ENCODE peak calls at places on chromosomes 4 and X, in eight cellular contexts. One of them, this sample, is unnamed.
A peak's percentile ranks its signal among the peaks of the same experiment; 100 is the strongest.

GRCh38 chrX:132692066-132692465 is 203.2 kb upstream of the MBNL3 start:
- DNase-seq in T follicular helper cell: no peak
- DNase-seq in RCC 7860: no peak
- DNase-seq in fibroblast of mammary gland: peak; percentile 11
- DNase-seq in stimulated activated CD8-positive, alpha-beta memory T cell treated with anti-CD3 and anti-CD28 coated beads, Interleukin-7, amount 100 ng/mL, for 24 hours: no peak
- DNase-seq in MV-4-11: peak; percentile 25
- DNase-seq in D341Med: no peak
- DNase-seq in CD8-positive, alpha-beta memory T cell: no peak
- DNase-seq in this sample: no peak

GRCh38 chrX:113741744-113742143 is 842.1 kb upstream of the HTR2C start:
- DNase-seq in MV-4-11: peak; percentile 61
- DNase-seq in RCC 7860: no peak
- DNase-seq in T follicular helper cell: no peak
- DNase-seq in stimulated activated CD8-positive, alpha-beta memory T cell treated with anti-CD3 and anti-CD28 coated beads, Interleukin-7, amount 100 ng/mL, for 24 hours: no peak
- DNase-seq in D341Med: peak; percentile 19
- DNase-seq in CD8-positive, alpha-beta memory T cell: no peak
- DNase-seq in fibroblast of mammary gland: peak; percentile 50
- DNase-seq in this sample: no peak

GRCh38 chrX:153669174-153669890 is 4.3 kb downstream of the PNCK start:
- DNase-seq in RCC 7860: no peak
- DNase-seq in MV-4-11: no peak
- DNase-seq in fibroblast of mammary gland: peak; percentile 10
- DNase-seq in T follicular helper cell: peak; percentile 22
- DNase-seq in stimulated activated CD8-positive, alpha-beta memory T cell treated with anti-CD3 and anti-CD28 coated beads, Interleukin-7, amount 100 ng/mL, for 24 hours: no peak
- DNase-seq in CD8-positive, alpha-beta memory T cell: peak; percentile 33
- DNase-seq in D341Med: peak; percentile 77
- DNase-seq in this sample: no peak

GRCh38 chrX:10677490-10677889 is 57.1 kb upstream of the MID1 start:
- DNase-seq in fibroblast of mammary gland: peak; percentile 16
- DNase-seq in MV-4-11: no peak
- DNase-seq in stimulated activated CD8-positive, alpha-beta memory T cell treated with anti-CD3 and anti-CD28 coated beads, Interleukin-7, amount 100 ng/mL, for 24 hours: no peak
- DNase-seq in CD8-positive, alpha-beta memory T cell: no peak
- DNase-seq in D341Med: no peak
- DNase-seq in RCC 7860: no peak
- DNase-seq in T follicular helper cell: no peak
- DNase-seq in this sample: no peak

GRCh38 chrX:153886915-153887314 is 942 bp upstream of the L1CAM start:
- DNase-seq in T follicular helper cell: no peak
- DNase-seq in RCC 7860: no peak
- DNase-seq in CD8-positive, alpha-beta memory T cell: no peak
- DNase-seq in fibroblast of mammary gland: no peak
- DNase-seq in D341Med: no peak
- DNase-seq in stimulated activated CD8-positive, alpha-beta memory T cell treated with anti-CD3 and anti-CD28 coated beads, Interleukin-7, amount 100 ng/mL, for 24 hours: no peak
- DNase-seq in MV-4-11: no peak
- DNase-seq in this sample: no peak

GRCh38 chr4:56301181-56302076 is 85.9 kb downstream of the AASDH start:
- DNase-seq in MV-4-11: peak; percentile 53
- DNase-seq in RCC 7860: peak; percentile 69
- DNase-seq in CD8-positive, alpha-beta memory T cell: peak; percentile 9
- DNase-seq in T follicular helper cell: peak; percentile 30
- DNase-seq in fibroblast of mammary gland: peak; percentile 84
- DNase-seq in D341Med: peak; percentile 84
- DNase-seq in stimulated activated CD8-positive, alpha-beta memory T cell treated with anti-CD3 and anti-CD28 coated beads, Interleukin-7, amount 100 ng/mL, for 24 hours: peak; percentile 21
- DNase-seq in this sample: peak; percentile 85

GRCh38 chrX:106177106-106177981 is 9.2 kb downstream of the PWWP3B start:
- DNase-seq in stimulated activated CD8-positive, alpha-beta memory T cell treated with anti-CD3 and anti-CD28 coated beads, Interleukin-7, amount 100 ng/mL, for 24 hours: no peak
- DNase-seq in MV-4-11: no peak
- DNase-seq in T follicular helper cell: no peak
- DNase-seq in RCC 7860: no peak
- DNase-seq in CD8-positive, alpha-beta memory T cell: no peak
- DNase-seq in fibroblast of mammary gland: peak; percentile 16
- DNase-seq in D341Med: no peak
- DNase-seq in this sample: no peak

GRCh38 chrX:20742106-20742505 is 475.4 kb upstream of the RPS6KA3 start:
- DNase-seq in stimulated activated CD8-positive, alpha-beta memory T cell treated with anti-CD3 and anti-CD28 coated beads, Interleukin-7, amount 100 ng/mL, for 24 hours: no peak
- DNase-seq in D341Med: no peak
- DNase-seq in CD8-positive, alpha-beta memory T cell: no peak
- DNase-seq in MV-4-11: no peak
- DNase-seq in RCC 7860: no peak
- DNase-seq in fibroblast of mammary gland: peak; percentile 62
- DNase-seq in T follicular helper cell: no peak
- DNase-seq in this sample: no peak

GRCh38 chrX:148498067-148498466 is 2.4 kb upstream of the AFF2 start:
- DNase-seq in D341Med: no peak
- DNase-seq in MV-4-11: no peak
- DNase-seq in T follicular helper cell: no peak
- DNase-seq in RCC 7860: no peak
- DNase-seq in fibroblast of mammary gland: no peak
- DNase-seq in CD8-positive, alpha-beta memory T cell: no peak
- DNase-seq in stimulated activated CD8-positive, alpha-beta memory T cell treated with anti-CD3 and anti-CD28 coated beads, Interleukin-7, amount 100 ng/mL, for 24 hours: no peak
- DNase-seq in this sample: no peak

GRCh38 chr4:169823685-169824084 is 65.9 kb upstream of the HPF1 start:
- DNase-seq in stimulated activated CD8-positive, alpha-beta memory T cell treated with anti-CD3 and anti-CD28 coated beads, Interleukin-7, amount 100 ng/mL, for 24 hours: no peak
- DNase-seq in CD8-positive, alpha-beta memory T cell: no peak
- DNase-seq in RCC 7860: peak; percentile 8
- DNase-seq in D341Med: no peak
- DNase-seq in fibroblast of mammary gland: peak; percentile 67
- DNase-seq in T follicular helper cell: no peak
- DNase-seq in MV-4-11: peak; percentile 46
- DNase-seq in this sample: peak; percentile 44

GRCh38 chr4:20249333-20249732 is 2.4 kb upstream of the SLIT2 start:
- DNase-seq in RCC 7860: no peak
- DNase-seq in CD8-positive, alpha-beta memory T cell: no peak
- DNase-seq in T follicular helper cell: no peak
- DNase-seq in MV-4-11: peak; percentile 3
- DNase-seq in fibroblast of mammary gland: peak; percentile 74
- DNase-seq in stimulated activated CD8-positive, alpha-beta memory T cell treated with anti-CD3 and anti-CD28 coated beads, Interleukin-7, amount 100 ng/mL, for 24 hours: no peak
- DNase-seq in D341Med: peak; percentile 30
- DNase-seq in this sample: no peak

GRCh38 chr4:30720021-30720655 is at the start of gene PCDH7:
- DNase-seq in CD8-positive, alpha-beta memory T cell: no peak
- DNase-seq in RCC 7860: peak; percentile 23
- DNase-seq in D341Med: peak; percentile 54
- DNase-seq in MV-4-11: peak; percentile 2
- DNase-seq in stimulated activated CD8-positive, alpha-beta memory T cell treated with anti-CD3 and anti-CD28 coated beads, Interleukin-7, amount 100 ng/mL, for 24 hours: no peak
- DNase-seq in fibroblast of mammary gland: peak; percentile 62
- DNase-seq in T follicular helper cell: no peak
- DNase-seq in this sample: peak; percentile 47

This sample was measured in mucosa of gallbladder.